ENCODE peak calls at places on chromosomes 12 and 14, in eight cellular contexts. One of them, this sample, is unnamed.

GRCh38 chr12:27965966-27966365 is 6.6 kb downstream of the PTHLH start:
- DNase-seq in stromal cell of bone marrow: no peak
- DNase-seq in omental fat pad: no peak
- DNase-seq in kidney glomerular epithelial cell: peak
- DNase-seq in stimulated activated CD8-positive, alpha-beta memory T cell treated with anti-CD3 and anti-CD28 coated beads, Interleukin-4, amount 100 ng/mL, for 24 hours: no peak
- DNase-seq in HuH-7.5: no peak
- DNase-seq in CD8-positive, alpha-beta T cell: no peak
- DNase-seq in ELF-1: no peak
- DNase-seq in this sample: no peak

GRCh38 chr12:59548930-59549329 is 46.9 kb upstream of the SLC16A7 start:
- DNase-seq in omental fat pad: no peak
- DNase-seq in stromal cell of bone marrow: no peak
- DNase-seq in HuH-7.5: no peak
- DNase-seq in CD8-positive, alpha-beta T cell: no peak
- DNase-seq in stimulated activated CD8-positive, alpha-beta memory T cell treated with anti-CD3 and anti-CD28 coated beads, Interleukin-4, amount 100 ng/mL, for 24 hours: no peak
- DNase-seq in kidney glomerular epithelial cell: no peak
- DNase-seq in ELF-1: peak
- DNase-seq in this sample: no peak

GRCh38 chr12:65968889-65969509 is 144.7 kb downstream of the HMGA2 start:
- DNase-seq in CD8-positive, alpha-beta T cell: no peak
- DNase-seq in omental fat pad: no peak
- DNase-seq in ELF-1: no peak
- DNase-seq in stimulated activated CD8-positive, alpha-beta memory T cell treated with anti-CD3 and anti-CD28 coated beads, Interleukin-4, amount 100 ng/mL, for 24 hours: no peak
- DNase-seq in kidney glomerular epithelial cell: no peak
- DNase-seq in stromal cell of bone marrow: no peak
- DNase-seq in HuH-7.5: no peak
- DNase-seq in this sample: no peak

GRCh38 chr14:104656014-104656714 is 33.3 kb upstream of the INF2 start:
- DNase-seq in stimulated activated CD8-positive, alpha-beta memory T cell treated with anti-CD3 and anti-CD28 coated beads, Interleukin-4, amount 100 ng/mL, for 24 hours: no peak
- DNase-seq in omental fat pad: no peak
- DNase-seq in stromal cell of bone marrow: no peak
- DNase-seq in CD8-positive, alpha-beta T cell: no peak
- DNase-seq in ELF-1: no peak
- DNase-seq in HuH-7.5: no peak
- DNase-seq in kidney glomerular epithelial cell: no peak
- DNase-seq in this sample: no peak

GRCh38 chr12:109833307-109834189 is at the start of gene TRPV4:
- DNase-seq in omental fat pad: no peak
- DNase-seq in HuH-7.5: peak
- DNase-seq in stimulated activated CD8-positive, alpha-beta memory T cell treated with anti-CD3 and anti-CD28 coated beads, Interleukin-4, amount 100 ng/mL, for 24 hours: no peak
- DNase-seq in ELF-1: peak
- DNase-seq in CD8-positive, alpha-beta T cell: no peak
- DNase-seq in kidney glomerular epithelial cell: no peak
- DNase-seq in stromal cell of bone marrow: peak
- DNase-seq in this sample: no peak

GRCh38 chr12:91817512-91817911 is 328.1 kb downstream of the BTG1 start:
- DNase-seq in ELF-1: no peak
- DNase-seq in omental fat pad: no peak
- DNase-seq in stimulated activated CD8-positive, alpha-beta memory T cell treated with anti-CD3 and anti-CD28 coated beads, Interleukin-4, amount 100 ng/mL, for 24 hours: no peak
- DNase-seq in kidney glomerular epithelial cell: peak
- DNase-seq in stromal cell of bone marrow: no peak
- DNase-seq in HuH-7.5: no peak
- DNase-seq in CD8-positive, alpha-beta T cell: no peak
- DNase-seq in this sample: no peak

GRCh38 chr12:597926-598568 is 65.2 kb downstream of the NINJ2 start:
- DNase-seq in CD8-positive, alpha-beta T cell: no peak
- DNase-seq in kidney glomerular epithelial cell: no peak
- DNase-seq in ELF-1: no peak
- DNase-seq in omental fat pad: no peak
- DNase-seq in HuH-7.5: no peak
- DNase-seq in stimulated activated CD8-positive, alpha-beta memory T cell treated with anti-CD3 and anti-CD28 coated beads, Interleukin-4, amount 100 ng/mL, for 24 hours: no peak
- DNase-seq in stromal cell of bone marrow: no peak
- DNase-seq in this sample: no peak

GRCh38 chr14:68795602-68796417 is 2.9 kb upstream of the ZFP36L1 start:
- DNase-seq in omental fat pad: no peak
- DNase-seq in stromal cell of bone marrow: peak
- DNase-seq in stimulated activated CD8-positive, alpha-beta memory T cell treated with anti-CD3 and anti-CD28 coated beads, Interleukin-4, amount 100 ng/mL, for 24 hours: peak
- DNase-seq in ELF-1: peak
- DNase-seq in HuH-7.5: peak
- DNase-seq in CD8-positive, alpha-beta T cell: peak
- DNase-seq in kidney glomerular epithelial cell: peak
- DNase-seq in this sample: peak

GRCh38 chr14:61603736-61604135 is 91.6 kb upstream of the HIF1A start:
- DNase-seq in CD8-positive, alpha-beta T cell: no peak
- DNase-seq in HuH-7.5: no peak
- DNase-seq in kidney glomerular epithelial cell: no peak
- DNase-seq in stimulated activated CD8-positive, alpha-beta memory T cell treated with anti-CD3 and anti-CD28 coated beads, Interleukin-4, amount 100 ng/mL, for 24 hours: no peak
- DNase-seq in ELF-1: no peak
- DNase-seq in omental fat pad: no peak
- DNase-seq in stromal cell of bone marrow: peak
- DNase-seq in this sample: no peak

GRCh38 chr14:98997526-98998205 is 274.3 kb downstream of the BCL11B start:
- DNase-seq in CD8-positive, alpha-beta T cell: no peak
- DNase-seq in stromal cell of bone marrow: no peak
- DNase-seq in HuH-7.5: no peak
- DNase-seq in kidney glomerular epithelial cell: no peak
- DNase-seq in stimulated activated CD8-positive, alpha-beta memory T cell treated with anti-CD3 and anti-CD28 coated beads, Interleukin-4, amount 100 ng/mL, for 24 hours: no peak
- DNase-seq in omental fat pad: no peak
- DNase-seq in ELF-1: no peak
- DNase-seq in this sample: peak

GRCh38 chr12:120367924-120368788 is 808 bp downstream of the MSI1 start:
- DNase-seq in CD8-positive, alpha-beta T cell: no peak
- DNase-seq in omental fat pad: no peak
- DNase-seq in ELF-1: no peak
- DNase-seq in HuH-7.5: no peak
- DNase-seq in stimulated activated CD8-positive, alpha-beta memory T cell treated with anti-CD3 and anti-CD28 coated beads, Interleukin-4, amount 100 ng/mL, for 24 hours: no peak
- DNase-seq in stromal cell of bone marrow: no peak
- DNase-seq in kidney glomerular epithelial cell: no peak
- DNase-seq in this sample: no peak

GRCh38 chr14:100865682-100866591 is 37.6 kb downstream of the RTL1 start:
- DNase-seq in omental fat pad: no peak
- DNase-seq in stromal cell of bone marrow: no peak
- DNase-seq in stimulated activated CD8-positive, alpha-beta memory T cell treated with anti-CD3 and anti-CD28 coated beads, Interleukin-4, amount 100 ng/mL, for 24 hours: no peak
- DNase-seq in HuH-7.5: no peak
- DNase-seq in CD8-positive, alpha-beta T cell: no peak
- DNase-seq in kidney glomerular epithelial cell: no peak
- DNase-seq in ELF-1: no peak
- DNase-seq in this sample: no peak

GRCh38 chr14:24431569-24432258 is 2.0 kb downstream of the KHNYN start:
- DNase-seq in stimulated activated CD8-positive, alpha-beta memory T cell treated with anti-CD3 and anti-CD28 coated beads, Interleukin-4, amount 100 ng/mL, for 24 hours: peak
- DNase-seq in HuH-7.5: peak
- DNase-seq in stromal cell of bone marrow: peak
- DNase-seq in CD8-positive, alpha-beta T cell: peak
- DNase-seq in ELF-1: peak
- DNase-seq in omental fat pad: peak
- DNase-seq in kidney glomerular epithelial cell: peak
- DNase-seq in this sample: peak

GRCh38 chr14:23568021-23568599 is 519 bp upstream of the AP1G2 start:
- DNase-seq in CD8-positive, alpha-beta T cell: no peak
- DNase-seq in HuH-7.5: no peak
- DNase-seq in stromal cell of bone marrow: no peak
- DNase-seq in stimulated activated CD8-positive, alpha-beta memory T cell treated with anti-CD3 and anti-CD28 coated beads, Interleukin-4, amount 100 ng/mL, for 24 hours: no peak
- DNase-seq in omental fat pad: no peak
- DNase-seq in ELF-1: no peak
- DNase-seq in kidney glomerular epithelial cell: no peak
- DNase-seq in this sample: no peak

GRCh38 chr14:100102156-100102785 is 37.0 kb downstream of the EVL start:
- DNase-seq in ELF-1: peak
- DNase-seq in HuH-7.5: no peak
- DNase-seq in stromal cell of bone marrow: no peak
- DNase-seq in stimulated activated CD8-positive, alpha-beta memory T cell treated with anti-CD3 and anti-CD28 coated beads, Interleukin-4, amount 100 ng/mL, for 24 hours: no peak
- DNase-seq in kidney glomerular epithelial cell: no peak
- DNase-seq in omental fat pad: no peak
- DNase-seq in CD8-positive, alpha-beta T cell: no peak
- DNase-seq in this sample: no peak

GRCh38 chr14:65949711-65950516 is 536.3 kb upstream of the CCDC196 start:
- DNase-seq in HuH-7.5: no peak
- DNase-seq in ELF-1: no peak
- DNase-seq in kidney glomerular epithelial cell: peak
- DNase-seq in stimulated activated CD8-positive, alpha-beta memory T cell treated with anti-CD3 and anti-CD28 coated beads, Interleukin-4, amount 100 ng/mL, for 24 hours: no peak
- DNase-seq in stromal cell of bone marrow: no peak
- DNase-seq in omental fat pad: no peak
- DNase-seq in CD8-positive, alpha-beta T cell: peak
- DNase-seq in this sample: no peak

GRCh38 chr12:59645242-59645641 is 49.4 kb downstream of the SLC16A7 start:
- DNase-seq in kidney glomerular epithelial cell: no peak
- DNase-seq in CD8-positive, alpha-beta T cell: no peak
- DNase-seq in stromal cell of bone marrow: no peak
- DNase-seq in omental fat pad: no peak
- DNase-seq in stimulated activated CD8-positive, alpha-beta memory T cell treated with anti-CD3 and anti-CD28 coated beads, Interleukin-4, amount 100 ng/mL, for 24 hours: no peak
- DNase-seq in ELF-1: no peak
- DNase-seq in HuH-7.5: no peak
- DNase-seq in this sample: no peak

This sample was measured in esophagus muscularis mucosa.